ENCODE peak calls at places on chromosomes 13 and 19, in seven cellular contexts. One of them, this sample, is unnamed.

GRCh38 chr19:35058370-35058769 is 16.8 kb downstream of the HPN start:
- DNase-seq in activated gamma-delta T cell: no peak
- DNase-seq in HL-60: no peak
- DNase-seq in HT1080: no peak
- DNase-seq in stimulated activated effector memory CD8-positive, alpha-beta T cell treated with anti-CD3 and anti-CD28 coated beads, Interleukin-12 subunit alpha, Interleukin-12 subunit beta, amount 100 ng/mL, for 72 hours: no peak
- DNase-seq in GM04504: no peak
- DNase-seq in HT-29: no peak
- DNase-seq in this sample: no peak

GRCh38 chr19:53463263-53463662 is 4.3 kb upstream of the ZNF813 start:
- DNase-seq in HT-29: no peak
- DNase-seq in stimulated activated effector memory CD8-positive, alpha-beta T cell treated with anti-CD3 and anti-CD28 coated beads, Interleukin-12 subunit alpha, Interleukin-12 subunit beta, amount 100 ng/mL, for 72 hours: no peak
- DNase-seq in HT1080: no peak
- DNase-seq in GM04504: peak; percentile 3
- DNase-seq in activated gamma-delta T cell: no peak
- DNase-seq in HL-60: no peak
- DNase-seq in this sample: peak; percentile 53

GRCh38 chr13:49214917-49215376 is 5.2 kb upstream of the MLNR start:
- DNase-seq in GM04504: no peak
- DNase-seq in HT1080: no peak
- DNase-seq in HT-29: peak; percentile 48
- DNase-seq in stimulated activated effector memory CD8-positive, alpha-beta T cell treated with anti-CD3 and anti-CD28 coated beads, Interleukin-12 subunit alpha, Interleukin-12 subunit beta, amount 100 ng/mL, for 72 hours: no peak
- DNase-seq in activated gamma-delta T cell: no peak
- DNase-seq in HL-60: peak; percentile 99
- DNase-seq in this sample: peak; percentile 61

GRCh38 chr13:25796474-25796873 is 255.3 kb downstream of the SHISA2 start:
- DNase-seq in HT-29: no peak
- DNase-seq in GM04504: no peak
- DNase-seq in stimulated activated effector memory CD8-positive, alpha-beta T cell treated with anti-CD3 and anti-CD28 coated beads, Interleukin-12 subunit alpha, Interleukin-12 subunit beta, amount 100 ng/mL, for 72 hours: no peak
- DNase-seq in activated gamma-delta T cell: no peak
- DNase-seq in HT1080: no peak
- DNase-seq in HL-60: no peak
- DNase-seq in this sample: no peak

GRCh38 chr13:44397766-44398223 is 24.2 kb downstream of the SERP2 start:
- DNase-seq in HL-60: no peak
- DNase-seq in stimulated activated effector memory CD8-positive, alpha-beta T cell treated with anti-CD3 and anti-CD28 coated beads, Interleukin-12 subunit alpha, Interleukin-12 subunit beta, amount 100 ng/mL, for 72 hours: no peak
- DNase-seq in HT1080: peak; percentile 20
- DNase-seq in GM04504: no peak
- DNase-seq in activated gamma-delta T cell: no peak
- DNase-seq in HT-29: no peak
- DNase-seq in this sample: no peak

GRCh38 chr13:37753776-37754175 is 115.8 kb downstream of the TRPC4 start:
- DNase-seq in activated gamma-delta T cell: no peak
- DNase-seq in HL-60: no peak
- DNase-seq in stimulated activated effector memory CD8-positive, alpha-beta T cell treated with anti-CD3 and anti-CD28 coated beads, Interleukin-12 subunit alpha, Interleukin-12 subunit beta, amount 100 ng/mL, for 72 hours: no peak
- DNase-seq in HT-29: peak; percentile 55
- DNase-seq in GM04504: no peak
- DNase-seq in HT1080: no peak
- DNase-seq in this sample: no peak

GRCh38 chr19:18762125-18763023 is 28.7 kb downstream of the COMP start:
- DNase-seq in HT1080: no peak
- DNase-seq in activated gamma-delta T cell: no peak
- DNase-seq in HT-29: peak; percentile 91
- DNase-seq in HL-60: no peak
- DNase-seq in stimulated activated effector memory CD8-positive, alpha-beta T cell treated with anti-CD3 and anti-CD28 coated beads, Interleukin-12 subunit alpha, Interleukin-12 subunit beta, amount 100 ng/mL, for 72 hours: no peak
- DNase-seq in GM04504: no peak
- DNase-seq in this sample: no peak

GRCh38 chr13:41144576-41144975 is 12.0 kb upstream of the KBTBD6 start:
- DNase-seq in HT1080: no peak
- DNase-seq in HT-29: no peak
- DNase-seq in GM04504: no peak
- DNase-seq in stimulated activated effector memory CD8-positive, alpha-beta T cell treated with anti-CD3 and anti-CD28 coated beads, Interleukin-12 subunit alpha, Interleukin-12 subunit beta, amount 100 ng/mL, for 72 hours: no peak
- DNase-seq in activated gamma-delta T cell: no peak
- DNase-seq in HL-60: no peak
- DNase-seq in this sample: no peak

GRCh38 chr13:110616103-110617101 is 1.1 kb downstream of the NAXD start:
- DNase-seq in GM04504: no peak
- DNase-seq in activated gamma-delta T cell: no peak
- DNase-seq in HT-29: peak; percentile 75
- DNase-seq in stimulated activated effector memory CD8-positive, alpha-beta T cell treated with anti-CD3 and anti-CD28 coated beads, Interleukin-12 subunit alpha, Interleukin-12 subunit beta, amount 100 ng/mL, for 72 hours: peak; percentile 41
- DNase-seq in HT1080: peak; percentile 51
- DNase-seq in HL-60: peak; percentile 46
- DNase-seq in this sample: peak; percentile 73

GRCh38 chr19:664913-665443 is 2.0 kb upstream of the RNF126 start:
- DNase-seq in HL-60: peak; percentile 86
- DNase-seq in GM04504: no peak
- DNase-seq in HT-29: peak; percentile 71
- DNase-seq in stimulated activated effector memory CD8-positive, alpha-beta T cell treated with anti-CD3 and anti-CD28 coated beads, Interleukin-12 subunit alpha, Interleukin-12 subunit beta, amount 100 ng/mL, for 72 hours: peak; percentile 73
- DNase-seq in HT1080: peak; percentile 63
- DNase-seq in activated gamma-delta T cell: peak; percentile 42
- DNase-seq in this sample: peak; percentile 84

GRCh38 chr19:5960005-5961001 is 17.6 kb downstream of the RANBP3 start:
- DNase-seq in GM04504: no peak
- DNase-seq in activated gamma-delta T cell: no peak
- DNase-seq in stimulated activated effector memory CD8-positive, alpha-beta T cell treated with anti-CD3 and anti-CD28 coated beads, Interleukin-12 subunit alpha, Interleukin-12 subunit beta, amount 100 ng/mL, for 72 hours: no peak
- DNase-seq in HT-29: no peak
- DNase-seq in HL-60: no peak
- DNase-seq in HT1080: no peak
- DNase-seq in this sample: no peak

GRCh38 chr13:86567119-86567518 is 767.9 kb upstream of the SLITRK6 start:
- DNase-seq in GM04504: no peak
- DNase-seq in stimulated activated effector memory CD8-positive, alpha-beta T cell treated with anti-CD3 and anti-CD28 coated beads, Interleukin-12 subunit alpha, Interleukin-12 subunit beta, amount 100 ng/mL, for 72 hours: no peak
- DNase-seq in HT-29: peak; percentile 54
- DNase-seq in HT1080: no peak
- DNase-seq in HL-60: no peak
- DNase-seq in activated gamma-delta T cell: no peak
- DNase-seq in this sample: no peak

GRCh38 chr13:38103851-38104250 is 234.3 kb upstream of the TRPC4 start:
- DNase-seq in HT1080: no peak
- DNase-seq in HT-29: no peak
- DNase-seq in stimulated activated effector memory CD8-positive, alpha-beta T cell treated with anti-CD3 and anti-CD28 coated beads, Interleukin-12 subunit alpha, Interleukin-12 subunit beta, amount 100 ng/mL, for 72 hours: no peak
- DNase-seq in GM04504: no peak
- DNase-seq in activated gamma-delta T cell: no peak
- DNase-seq in HL-60: no peak
- DNase-seq in this sample: no peak

GRCh38 chr13:83498486-83499190 is 383.6 kb downstream of the SLITRK1 start:
- DNase-seq in GM04504: peak; percentile 3
- DNase-seq in HT-29: peak; percentile 49
- DNase-seq in HT1080: peak; percentile 71
- DNase-seq in HL-60: no peak
- DNase-seq in stimulated activated effector memory CD8-positive, alpha-beta T cell treated with anti-CD3 and anti-CD28 coated beads, Interleukin-12 subunit alpha, Interleukin-12 subunit beta, amount 100 ng/mL, for 72 hours: no peak
- DNase-seq in activated gamma-delta T cell: no peak
- DNase-seq in this sample: no peak

GRCh38 chr13:85586422-85586831 is 212.8 kb downstream of the SLITRK6 start:
- DNase-seq in GM04504: no peak
- DNase-seq in HT-29: no peak
- DNase-seq in HT1080: peak; percentile 98
- DNase-seq in stimulated activated effector memory CD8-positive, alpha-beta T cell treated with anti-CD3 and anti-CD28 coated beads, Interleukin-12 subunit alpha, Interleukin-12 subunit beta, amount 100 ng/mL, for 72 hours: no peak
- DNase-seq in activated gamma-delta T cell: no peak
- DNase-seq in HL-60: no peak
- DNase-seq in this sample: no peak

GRCh38 chr13:75612354-75612753 is 23.8 kb upstream of the LMO7 start:
- DNase-seq in GM04504: no peak
- DNase-seq in stimulated activated effector memory CD8-positive, alpha-beta T cell treated with anti-CD3 and anti-CD28 coated beads, Interleukin-12 subunit alpha, Interleukin-12 subunit beta, amount 100 ng/mL, for 72 hours: no peak
- DNase-seq in HT-29: no peak
- DNase-seq in HT1080: no peak
- DNase-seq in HL-60: no peak
- DNase-seq in activated gamma-delta T cell: no peak
- DNase-seq in this sample: no peak

GRCh38 chr19:16893686-16893990 is 4.8 kb downstream of the F2RL3 start:
- DNase-seq in GM04504: no peak
- DNase-seq in HL-60: no peak
- DNase-seq in HT-29: no peak
- DNase-seq in activated gamma-delta T cell: no peak
- DNase-seq in HT1080: no peak
- DNase-seq in stimulated activated effector memory CD8-positive, alpha-beta T cell treated with anti-CD3 and anti-CD28 coated beads, Interleukin-12 subunit alpha, Interleukin-12 subunit beta, amount 100 ng/mL, for 72 hours: no peak
- DNase-seq in this sample: no peak

GRCh38 chr13:28719656-28720055 is 886 bp upstream of the SLC46A3 start:
- DNase-seq in HT-29: no peak
- DNase-seq in HT1080: peak; percentile 75
- DNase-seq in stimulated activated effector memory CD8-positive, alpha-beta T cell treated with anti-CD3 and anti-CD28 coated beads, Interleukin-12 subunit alpha, Interleukin-12 subunit beta, amount 100 ng/mL, for 72 hours: no peak
- DNase-seq in GM04504: no peak
- DNase-seq in activated gamma-delta T cell: no peak
- DNase-seq in HL-60: no peak
- DNase-seq in this sample: no peak

GRCh38 chr13:23623394-23623793 is 53.2 kb downstream of the TNFRSF19 start:
- DNase-seq in HT-29: no peak
- DNase-seq in HL-60: no peak
- DNase-seq in activated gamma-delta T cell: no peak
- DNase-seq in HT1080: no peak
- DNase-seq in GM04504: no peak
- DNase-seq in stimulated activated effector memory CD8-positive, alpha-beta T cell treated with anti-CD3 and anti-CD28 coated beads, Interleukin-12 subunit alpha, Interleukin-12 subunit beta, amount 100 ng/mL, for 72 hours: no peak
- DNase-seq in this sample: no peak

GRCh38 chr13:51501592-51502205 is 48.9 kb upstream of the INTS6 start:
- DNase-seq in GM04504: no peak
- DNase-seq in HL-60: no peak
- DNase-seq in activated gamma-delta T cell: no peak
- DNase-seq in HT-29: no peak
- DNase-seq in HT1080: peak; percentile 74
- DNase-seq in stimulated activated effector memory CD8-positive, alpha-beta T cell treated with anti-CD3 and anti-CD28 coated beads, Interleukin-12 subunit alpha, Interleukin-12 subunit beta, amount 100 ng/mL, for 72 hours: no peak
- DNase-seq in this sample: no peak

GRCh38 chr19:29772696-29773095 is 39.1 kb upstream of the CCNE1 start:
- DNase-seq in HT1080: no peak
- DNase-seq in stimulated activated effector memory CD8-positive, alpha-beta T cell treated with anti-CD3 and anti-CD28 coated beads, Interleukin-12 subunit alpha, Interleukin-12 subunit beta, amount 100 ng/mL, for 72 hours: no peak
- DNase-seq in GM04504: no peak
- DNase-seq in activated gamma-delta T cell: no peak
- DNase-seq in HL-60: no peak
- DNase-seq in HT-29: no peak
- DNase-seq in this sample: no peak

GRCh38 chr19:40416918-40417713 is 3.9 kb upstream of the PRX start:
- DNase-seq in HT1080: peak; percentile 63
- DNase-seq in HT-29: peak; percentile 56
- DNase-seq in activated gamma-delta T cell: no peak
- DNase-seq in HL-60: no peak
- DNase-seq in GM04504: no peak
- DNase-seq in stimulated activated effector memory CD8-positive, alpha-beta T cell treated with anti-CD3 and anti-CD28 coated beads, Interleukin-12 subunit alpha, Interleukin-12 subunit beta, amount 100 ng/mL, for 72 hours: no peak
- DNase-seq in this sample: peak; percentile 35

GRCh38 chr13:99610702-99611289 is 109.5 kb downstream of the TM9SF2 start:
- DNase-seq in stimulated activated effector memory CD8-positive, alpha-beta T cell treated with anti-CD3 and anti-CD28 coated beads, Interleukin-12 subunit alpha, Interleukin-12 subunit beta, amount 100 ng/mL, for 72 hours: no peak
- DNase-seq in HL-60: peak; percentile 15
- DNase-seq in HT1080: no peak
- DNase-seq in activated gamma-delta T cell: no peak
- DNase-seq in HT-29: no peak
- DNase-seq in GM04504: no peak
- DNase-seq in this sample: no peak

GRCh38 chr19:4342421-4343055 is 824 bp upstream of the MPND start:
- DNase-seq in activated gamma-delta T cell: peak; percentile 54
- DNase-seq in HT-29: peak; percentile 98
- DNase-seq in GM04504: peak; percentile 100
- DNase-seq in stimulated activated effector memory CD8-positive, alpha-beta T cell treated with anti-CD3 and anti-CD28 coated beads, Interleukin-12 subunit alpha, Interleukin-12 subunit beta, amount 100 ng/mL, for 72 hours: peak; percentile 76
- DNase-seq in HL-60: peak; percentile 90
- DNase-seq in HT1080: peak; percentile 97
- DNase-seq in this sample: peak; percentile 98

GRCh38 chr13:114309806-114310410 is 4.4 kb upstream of the CHAMP1 start:
- DNase-seq in stimulated activated effector memory CD8-positive, alpha-beta T cell treated with anti-CD3 and anti-CD28 coated beads, Interleukin-12 subunit alpha, Interleukin-12 subunit beta, amount 100 ng/mL, for 72 hours: no peak
- DNase-seq in HT1080: no peak
- DNase-seq in GM04504: no peak
- DNase-seq in HL-60: no peak
- DNase-seq in HT-29: no peak
- DNase-seq in activated gamma-delta T cell: no peak
- DNase-seq in this sample: no peak

GRCh38 chr13:65638572-65639168 is 1591.5 kb downstream of the PCDH9 start:
- DNase-seq in HL-60: peak; percentile 26
- DNase-seq in activated gamma-delta T cell: no peak
- DNase-seq in HT1080: peak; percentile 22
- DNase-seq in HT-29: peak; percentile 60
- DNase-seq in stimulated activated effector memory CD8-positive, alpha-beta T cell treated with anti-CD3 and anti-CD28 coated beads, Interleukin-12 subunit alpha, Interleukin-12 subunit beta, amount 100 ng/mL, for 72 hours: no peak
- DNase-seq in GM04504: peak; percentile 17
- DNase-seq in this sample: no peak

GRCh38 chr13:97855570-97855970 is 97.9 kb upstream of the IPO5 start:
- DNase-seq in stimulated activated effector memory CD8-positive, alpha-beta T cell treated with anti-CD3 and anti-CD28 coated beads, Interleukin-12 subunit alpha, Interleukin-12 subunit beta, amount 100 ng/mL, for 72 hours: no peak
- DNase-seq in HL-60: peak; percentile 46
- DNase-seq in activated gamma-delta T cell: no peak
- DNase-seq in HT1080: peak; percentile 72
- DNase-seq in GM04504: peak; percentile 76
- DNase-seq in HT-29: peak; percentile 82
- DNase-seq in this sample: peak; percentile 37

GRCh38 chr19:33395561-33396550 is 22.3 kb downstream of the CEBPG start:
- DNase-seq in HL-60: no peak
- DNase-seq in activated gamma-delta T cell: no peak
- DNase-seq in stimulated activated effector memory CD8-positive, alpha-beta T cell treated with anti-CD3 and anti-CD28 coated beads, Interleukin-12 subunit alpha, Interleukin-12 subunit beta, amount 100 ng/mL, for 72 hours: no peak
- DNase-seq in HT-29: no peak
- DNase-seq in HT1080: no peak
- DNase-seq in GM04504: no peak
- DNase-seq in this sample: no peak

GRCh38 chr19:16461630-16462051 is 10.1 kb downstream of the EPS15L1 start:
- DNase-seq in GM04504: no peak
- DNase-seq in HL-60: no peak
- DNase-seq in HT1080: no peak
- DNase-seq in HT-29: no peak
- DNase-seq in activated gamma-delta T cell: no peak
- DNase-seq in stimulated activated effector memory CD8-positive, alpha-beta T cell treated with anti-CD3 and anti-CD28 coated beads, Interleukin-12 subunit alpha, Interleukin-12 subunit beta, amount 100 ng/mL, for 72 hours: no peak
- DNase-seq in this sample: no peak

GRCh38 chr13:77062097-77062496 is 35.1 kb upstream of the FBXL3 start:
- DNase-seq in HL-60: no peak
- DNase-seq in stimulated activated effector memory CD8-positive, alpha-beta T cell treated with anti-CD3 and anti-CD28 coated beads, Interleukin-12 subunit alpha, Interleukin-12 subunit beta, amount 100 ng/mL, for 72 hours: no peak
- DNase-seq in activated gamma-delta T cell: no peak
- DNase-seq in GM04504: no peak
- DNase-seq in HT-29: no peak
- DNase-seq in HT1080: peak; percentile 5
- DNase-seq in this sample: no peak

This sample was measured in activated CD8-positive, alpha-beta T cell treated with anti-CD3 and anti-CD28 coated beads for 36 hours.